ENCODE peak calls at places on chromosomes 7 and 10, in ten cellular contexts. P, B, I, X, H, J, L, A, D and S are unnamed samples.

GRCh38 chr7:138962561-138963270 is 18.5 kb downstream of the KIAA1549 start:
- DNase-seq in D (no peak), J (no peak), I (no peak), L (no peak), P (no peak), X (no peak), H (no peak), B (peak), A (no peak), S (no peak)

GRCh38 chr10:124417846-124418725 is 637 bp downstream of the OAT start:
- DNase-seq in I (no peak), J (peak), L (peak), A (no peak), B (peak), D (peak), H (peak), X (peak), P (peak), S (peak)

GRCh38 chr7:131546583-131547111 is 9.8 kb downstream of the PODXL start:
- DNase-seq in D (peak), X (peak), J (no peak), P (no peak), L (peak), H (peak), B (peak), I (no peak), A (peak), S (no peak)

GRCh38 chr7:26562841-26563240 is 271.2 kb downstream of the SNX10 start:
- DNase-seq in I (no peak), X (no peak), J (no peak), H (no peak), P (no peak), D (no peak), A (no peak), B (no peak), L (no peak), S (no peak)

GRCh38 chr7:87416682-87417587 is 58.5 kb downstream of the ABCB4 start:
- DNase-seq in I (peak), H (peak), A (peak), J (peak), P (peak), L (peak), B (peak), D (peak), X (peak), S (peak)

GRCh38 chr7:99794585-99795502 is 10.9 kb upstream of the CYP3A4 start:
- DNase-seq in A (no peak), H (peak), I (no peak), L (no peak), J (peak), P (no peak), D (peak), X (no peak), B (no peak), S (peak)

GRCh38 chr7:104943502-104944343 is 70.3 kb upstream of the KMT2E start:
- DNase-seq in D (peak), L (peak), A (no peak), B (peak), X (peak), J (peak), H (peak), P (peak), I (no peak), S (peak)

GRCh38 chr10:75187961-75188426 is 22.6 kb upstream of the VDAC2 start:
- DNase-seq in L (peak), J (peak), B (peak), H (peak), I (no peak), A (peak), X (peak), D (peak), P (peak), S (peak)

GRCh38 chr10:124614003-124614659 is 130.0 kb downstream of the FAM53B start:
- DNase-seq in P (no peak), I (no peak), D (no peak), B (no peak), X (no peak), J (no peak), H (no peak), A (no peak), L (no peak), S (no peak)

GRCh38 chr10:30378607-30379006 is 29.5 kb upstream of the MTPAP start:
- DNase-seq in J (peak), I (no peak), A (peak), H (no peak), B (no peak), X (no peak), P (peak), L (no peak), D (no peak), S (no peak)

GRCh38 chr10:58299580-58299979 is 30.6 kb downstream of the CISD1 start:
- DNase-seq in D (peak), P (no peak), I (no peak), B (peak), J (peak), H (peak), X (peak), A (peak), L (peak), S (peak)
- H3K4me3 ChIP-seq in D (no peak), P (no peak), I (no peak), B (no peak), J (no peak), H (no peak), X (no peak), A (no peak), L (no peak), S (no peak)

DNA sequence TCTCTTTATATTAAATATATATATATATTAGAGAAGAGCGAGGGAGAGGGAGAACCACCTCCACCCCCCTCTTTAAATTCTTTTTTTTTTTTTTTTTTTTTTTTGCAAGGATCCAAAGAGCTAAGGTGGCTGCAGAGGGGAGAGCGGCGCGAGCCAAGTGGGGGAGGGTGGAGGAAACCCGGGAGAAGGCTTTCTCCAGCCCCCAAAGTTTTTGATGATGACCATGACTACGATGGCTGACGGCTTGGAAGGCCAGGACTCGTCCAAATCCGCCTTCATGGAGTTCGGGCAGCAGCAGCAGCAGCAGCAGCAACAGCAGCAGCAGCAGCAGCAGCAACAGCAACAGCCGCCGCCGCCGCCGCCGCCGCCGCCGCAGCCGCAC is 402 bp downstream of the DLX6 start:
- DNase-seq in B (no peak), A (no peak), H (no peak), J (no peak), L (no peak), I (no peak), X (no peak), P (no peak), D (peak), S (peak)
- H3K4me3 ChIP-seq in B (no peak), A (peak), H (peak), J (no peak), L (no peak), I (no peak), X (peak), P (peak), D (peak), S (peak)

GRCh38 chr7:157337316-157338149 is 729 bp downstream of the DNAJB6 start:
- DNase-seq in X (peak), H (peak), J (peak), I (no peak), B (peak), L (peak), P (peak), D (peak), A (no peak), S (peak)

GRCh38 chr7:157336383-157337315 is at the start of gene DNAJB6:
- DNase-seq in D (peak), J (peak), L (peak), X (peak), I (peak), B (peak), H (peak), A (peak), P (peak), S (peak)

GRCh38 chr7:157335256-157335655 is 1.5 kb upstream of the DNAJB6 start:
- DNase-seq in X (no peak), D (no peak), I (no peak), L (no peak), B (no peak), A (no peak), J (no peak), P (no peak), H (no peak), S (no peak)

GRCh38 chr7:157339777-157340677 is 3.2 kb downstream of the DNAJB6 start:
- DNase-seq in L (peak), P (peak), A (no peak), H (peak), D (peak), I (no peak), J (peak), B (peak), X (peak), S (peak)

GRCh38 chr7:157335991-157336382 is 817 bp upstream of the DNAJB6 start:
- DNase-seq in A (no peak), X (no peak), L (no peak), B (no peak), J (no peak), I (no peak), P (no peak), D (no peak), H (no peak), S (no peak)
- H3K4me3 ChIP-seq in A (no peak), X (peak), L (peak), B (peak), J (peak), I (peak), P (peak), D (peak), H (peak), S (peak)

GRCh38 chr7:33190688-33191304 is 61.4 kb downstream of the BBS9 start:
- DNase-seq in X (no peak), D (no peak), H (no peak), B (no peak), P (no peak), I (no peak), J (no peak), A (no peak), L (no peak), S (no peak)
- H3K4me3 ChIP-seq in X (no peak), D (no peak), H (no peak), B (no peak), P (no peak), I (no peak), J (no peak), A (no peak), L (no peak), S (no peak)

GRCh38 chr10:7755103-7755502 is 32.7 kb downstream of the KIN start:
- DNase-seq in A (no peak), B (no peak), J (no peak), H (no peak), P (no peak), I (no peak), L (no peak), X (no peak), D (no peak), S (no peak)
- H3K4me3 ChIP-seq in A (no peak), B (no peak), J (no peak), H (no peak), P (no peak), I (no peak), L (no peak), X (no peak), D (no peak), S (no peak)